ENCODE peak calls at places on chromosome 11, in six cellular contexts. X is lower lobe of right lung, D is caudate nucleus, S is SK-N-SH, E is mammary epithelial cell, K is body of pancreas. O is an unnamed sample.

GRCh38 chr11:69700278-69701140 is 3.3 kb downstream of the FGF19 start:
- DNase-seq in D (no peak), X (peak), E (no peak), S (peak), K (peak), O (no peak)

GRCh38 chr11:5380740-5381342 is 2.8 kb upstream of the OR51M1 start:
- DNase-seq in X (no peak), S (peak), D (no peak), K (peak), E (peak), O (no peak)

GRCh38 chr11:16883179-16883578 is 131.0 kb downstream of the PLEKHA7 start:
- DNase-seq in S (no peak), X (peak), E (peak), D (no peak), K (no peak), O (peak)

GRCh38 chr11:93368022-93368421 is 37.5 kb downstream of the DEUP1 start:
- DNase-seq in S (no peak), E (no peak), D (no peak), X (no peak), K (no peak), O (no peak)

GRCh38 chr11:33690290-33691050 is 10.2 kb downstream of the C11orf91 start:
- DNase-seq in E (peak), S (no peak), X (no peak), D (no peak), K (peak), O (peak)

GRCh38 chr11:79400206-79400605 is 40.6 kb downstream of the TENM4 start:
- DNase-seq in D (no peak), S (no peak), K (no peak), X (no peak), E (no peak), O (no peak)

GRCh38 chr11:2582436-2582931 is 117.3 kb downstream of the KCNQ1OT1 start:
- DNase-seq in D (no peak), X (peak), S (peak), E (no peak), K (peak), O (no peak)

GRCh38 chr11:128517457-128518230 is 69.7 kb downstream of the ETS1 start:
- DNase-seq in X (no peak), K (no peak), S (no peak), E (no peak), D (no peak), O (no peak)

GRCh38 chr11:73325036-73325981 is 17.2 kb downstream of the ARHGEF17 start:
- DNase-seq in S (peak), E (no peak), D (no peak), X (no peak), K (no peak), O (no peak)

GRCh38 chr11:28343304-28344233 is 235.4 kb downstream of the METTL15 start:
- DNase-seq in E (peak), S (no peak), X (no peak), D (no peak), K (peak), O (peak)

GRCh38 chr11:36164522-36165250 is 124.5 kb downstream of the COMMD9 start:
- DNase-seq in X (no peak), E (no peak), K (no peak), S (no peak), D (no peak), O (no peak)

GRCh38 chr11:45798793-45799441 is 6.0 kb upstream of the SLC35C1 start:
- DNase-seq in K (peak), X (peak), D (no peak), S (no peak), E (no peak), O (no peak)

GRCh38 chr11:112925516-112926310 is 35.5 kb upstream of the NCAM1 start:
- DNase-seq in S (no peak), K (no peak), D (no peak), E (peak), X (no peak), O (peak)

GRCh38 chr11:79461144-79461543 is 20.3 kb upstream of the TENM4 start:
- DNase-seq in D (no peak), E (peak), S (peak), X (no peak), K (no peak), O (no peak)

GRCh38 chr11:63686912-63687311 is 5.6 kb downstream of the RTN3 start:
- DNase-seq in K (no peak), D (no peak), E (no peak), X (no peak), S (no peak), O (no peak)

GRCh38 chr11:63683133-63683991 is 2.1 kb downstream of the RTN3 start:
- DNase-seq in D (no peak), S (no peak), K (no peak), E (no peak), X (no peak), O (no peak)

GRCh38 chr11:63682045-63682915 is 980 bp downstream of the RTN3 start:
- DNase-seq in K (peak), D (no peak), X (peak), E (peak), S (peak), O (no peak)

GRCh38 chr11:63687845-63688244 is 6.5 kb downstream of the RTN3 start:
- DNase-seq in S (no peak), K (no peak), X (no peak), D (no peak), E (no peak), O (no peak)
- H3K27ac ChIP-seq in S (no peak), K (no peak), X (no peak), D (no peak), E (no peak), O (peak)

GRCh38 chr11:114229062-114229450 is 67.1 kb upstream of the NNMT start:
- DNase-seq in S (peak), E (no peak), X (no peak), D (no peak), K (no peak), O (no peak)

GRCh38 chr11:114226283-114226859 is 69.8 kb upstream of the NNMT start:
- DNase-seq in D (no peak), X (no peak), K (no peak), E (no peak), S (no peak), O (no peak)

GRCh38 chr11:114228401-114229061 is 67.7 kb upstream of the NNMT start:
- DNase-seq in S (peak), K (no peak), E (no peak), D (no peak), X (no peak), O (no peak)

GRCh38 chr11:114232400-114233070 is 63.7 kb upstream of the NNMT start:
- DNase-seq in E (no peak), D (no peak), X (no peak), K (no peak), S (no peak), O (no peak)

DNA sequence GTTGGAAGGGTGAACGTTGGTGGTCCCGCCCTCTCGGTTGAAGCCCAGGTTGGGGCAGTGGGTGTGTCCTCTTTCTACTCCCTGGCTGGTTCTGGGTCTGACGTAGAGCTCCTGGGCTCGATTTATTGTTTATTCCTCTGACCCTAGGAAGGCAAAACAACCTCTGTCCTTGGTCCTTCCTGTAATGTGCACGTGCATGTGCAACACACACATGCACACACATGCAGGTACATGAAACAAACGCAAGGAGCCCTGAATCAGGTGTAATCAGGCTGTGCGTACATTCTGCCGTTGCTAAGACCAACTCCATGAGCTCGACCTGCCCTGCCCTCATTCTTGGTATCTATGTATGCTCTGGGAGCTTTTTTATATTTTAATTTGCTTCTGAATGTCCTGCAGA is 66.2 kb upstream of the NNMT start:
- DNase-seq in E (no peak), K (no peak), D (no peak), X (no peak), S (no peak), O (no peak)
- H3K27ac ChIP-seq in E (no peak), K (no peak), D (no peak), X (no peak), S (no peak), O (no peak)

GRCh38 chr11:131378931-131379330 is 8.5 kb downstream of the NTM start:
- DNase-seq in K (no peak), S (no peak), E (no peak), X (no peak), D (no peak), O (no peak)
- H3K27ac ChIP-seq in K (no peak), S (no peak), E (no peak), X (no peak), D (no peak), O (no peak)

GRCh38 chr11:3834349-3835099 is 6.2 kb downstream of the RHOG start:
- DNase-seq in D (no peak), E (no peak), S (no peak), X (peak), K (no peak), O (no peak)
- H3K27ac ChIP-seq in D (peak), E (no peak), S (no peak), X (peak), K (no peak), O (peak)

GRCh38 chr11:75474878-75475766 is 42.1 kb upstream of the KLHL35 start:
- DNase-seq in X (peak), K (peak), S (peak), D (no peak), E (no peak), O (no peak)
- H3K27ac ChIP-seq in X (peak), K (peak), S (no peak), D (peak), E (no peak), O (no peak)

GRCh38 chr11:47433157-47433556 is 6.9 kb upstream of the PSMC3 start:
- DNase-seq in X (no peak), K (no peak), D (no peak), E (no peak), S (no peak), O (no peak)
- H3K27ac ChIP-seq in X (no peak), K (no peak), D (no peak), E (no peak), S (no peak), O (no peak)

GRCh38 chr11:37572491-37573171 is 974.6 kb upstream of the RAG2 start:
- DNase-seq in D (no peak), S (no peak), K (no peak), E (no peak), X (no peak), O (no peak)

GRCh38 chr11:37571248-37571647 is 973.2 kb upstream of the RAG2 start:
- DNase-seq in D (no peak), E (peak), S (no peak), K (no peak), X (no peak), O (peak)

GRCh38 chr11:37574361-37574760 is 976.3 kb upstream of the RAG2 start:
- DNase-seq in X (no peak), S (no peak), K (no peak), D (no peak), E (no peak), O (no peak)
- H3K27ac ChIP-seq in X (no peak), S (no peak), K (no peak), D (no peak), E (no peak), O (no peak)

GRCh38 chr11:48034926-48035876 is 54.8 kb downstream of the PTPRJ start:
- DNase-seq in X (no peak), D (no peak), K (peak), S (no peak), E (no peak), O (no peak)
- H3K27ac ChIP-seq in X (no peak), D (peak), K (no peak), S (no peak), E (no peak), O (no peak)